ENCODE peak calls at places on chromosomes 11 and 22, in nine cellular contexts. Y is spleen, T is tibial nerve, B is sigmoid colon, H is HCT116, O is ovary, L is body of pancreas, V is stomach, F is K562. S is an unnamed sample. For H3K4me1, the result is how much of the 10 kb centered on the place peaks cover.

GRCh38 chr11:126344291-126344970 is 11.1 kb upstream of the ST3GAL4 start:
- DNase-seq in T (no peak), L (no peak), V (no peak), O (peak), B (no peak), F (no peak), Y (peak), H (no peak), S (no peak)

GRCh38 chr11:48164836-48165235 is 51.8 kb upstream of the OR4B1 start:
- DNase-seq in H (no peak), O (no peak), F (no peak), B (no peak), V (no peak), T (no peak), Y (no peak), L (no peak), S (no peak)

GRCh38 chr22:29380032-29380781 is 8.2 kb downstream of the AP1B1 start:
- DNase-seq in L (no peak), T (no peak), F (no peak), H (no peak), V (no peak), Y (no peak), O (peak), B (no peak), S (no peak)

GRCh38 chr22:22386602-22387385 is 121.7 kb downstream of the ZNF280B start:
- DNase-seq in F (no peak), H (no peak), O (no peak), L (no peak), Y (no peak), B (no peak), V (no peak), T (no peak), S (no peak)

GRCh38 chr11:110463153-110463552 is 33.4 kb downstream of the FDX1 start:
- DNase-seq in Y (peak), B (no peak), T (peak), F (no peak), O (no peak), L (no peak), H (no peak), V (peak), S (peak)

GRCh38 chr11:111272420-111272819 is 25.9 kb upstream of the POU2AF3 start:
- DNase-seq in V (no peak), O (no peak), H (no peak), F (no peak), B (no peak), L (no peak), T (no peak), Y (no peak), S (no peak)

GRCh38 chr22:35552186-35552842 is 11.7 kb downstream of the RASD2 start:
- DNase-seq in F (peak), H (peak), L (no peak), V (no peak), Y (peak), O (peak), B (no peak), T (no peak), S (peak)

GRCh38 chr22:20822240-20822639 is 36.4 kb downstream of the PI4KA start:
- DNase-seq in B (no peak), Y (no peak), T (no peak), L (no peak), V (no peak), F (no peak), O (no peak), H (no peak), S (no peak)

GRCh38 chr11:121372028-121372427 is 79.5 kb downstream of the SC5D start:
- DNase-seq in H (no peak), B (no peak), Y (no peak), F (no peak), V (no peak), T (no peak), O (no peak), L (no peak), S (no peak)

GRCh38 chr11:100512475-100512874 is 174.6 kb upstream of the ARHGAP42 start:
- DNase-seq in F (no peak), T (no peak), L (no peak), Y (no peak), H (no peak), B (no peak), V (no peak), O (no peak), S (no peak)

GRCh38 chr22:19120829-19121630 is 1.2 kb downstream of the DGCR2 start:
- DNase-seq in Y (peak), F (peak), H (peak), B (no peak), T (no peak), L (peak), O (no peak), V (peak), S (peak)
- TF ChIP-seq POLR2A in Y (no peak), F (no peak), H (no peak), B (no peak), T (no peak), L (peak), O (no peak), V (no peak), S (no peak)

GRCh38 chr22:31626427-31627150 is 35.4 kb downstream of the PISD start:
- DNase-seq in O (peak), L (peak), T (no peak), H (no peak), Y (no peak), F (peak), B (no peak), V (peak), S (peak)
- H3K4me1 ChIP-seq in O (under half), L (half or more), T (under half), H (under half), Y (half or more), F (half or more), B (half or more), V (half or more), S (half or more)

DNA sequence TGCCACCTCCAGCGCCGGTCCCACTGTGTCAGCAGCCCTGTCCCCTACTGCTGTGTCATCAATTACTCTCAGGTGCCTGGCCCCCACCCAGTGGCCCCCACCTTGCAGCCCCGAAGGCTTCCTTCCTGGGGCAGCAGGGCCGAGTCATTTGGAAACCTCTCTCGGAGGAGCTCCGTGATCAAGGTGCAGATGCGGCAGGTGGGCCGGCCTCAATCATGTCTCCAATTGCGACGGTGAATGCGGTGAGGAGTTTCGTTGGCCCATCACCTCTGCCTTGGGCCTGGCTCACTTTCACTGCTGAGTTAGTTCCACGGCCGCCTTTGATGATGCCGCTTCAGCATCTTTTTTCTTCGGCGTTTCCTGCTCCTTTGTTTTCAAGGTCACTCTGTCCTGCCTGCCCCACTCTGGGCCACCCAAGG is 11.3 kb upstream of the CXCR5 start:
- DNase-seq in H (no peak), O (peak), B (no peak), Y (peak), V (no peak), L (no peak), F (no peak), T (no peak), S (peak)
- TF ChIP-seq POLR2A in H (no peak), O (no peak), B (no peak), Y (no peak), V (no peak), L (no peak), F (no peak), T (no peak), S (no peak)

GRCh38 chr22:39446239-39446721 is 10.5 kb upstream of the MGAT3 start:
- DNase-seq in Y (peak), F (peak), T (no peak), H (no peak), L (no peak), B (no peak), V (peak), O (no peak), S (no peak)
- H3K4me1 ChIP-seq in Y (half or more), F (under half), T (under half), H (under half), L (under half), B (under half), V (under half), O (under half), S (under half)

GRCh38 chr11:61041755-61042518 is 60.4 kb upstream of the CD5 start:
- DNase-seq in Y (peak), H (no peak), B (no peak), F (no peak), O (peak), L (peak), T (no peak), V (peak), S (peak)
- TF ChIP-seq POLR2A in Y (no peak), H (no peak), B (no peak), F (no peak), O (no peak), L (no peak), T (no peak), V (no peak), S (no peak)

GRCh38 chr22:45604239-45604711 is 67.4 kb upstream of the ATXN10 start:
- DNase-seq in O (no peak), Y (no peak), B (peak), H (no peak), T (no peak), V (no peak), L (no peak), F (no peak), S (no peak)

GRCh38 chr22:45602824-45603301 is 68.8 kb upstream of the ATXN10 start:
- DNase-seq in V (no peak), L (no peak), O (no peak), Y (peak), H (peak), F (peak), B (peak), T (no peak), S (peak)

GRCh38 chr22:45602004-45602733 is 69.5 kb upstream of the ATXN10 start:
- DNase-seq in O (no peak), L (no peak), Y (peak), H (no peak), F (no peak), B (peak), V (no peak), T (no peak), S (no peak)

GRCh38 chr22:45600791-45601730 is 70.6 kb upstream of the ATXN10 start:
- DNase-seq in L (no peak), V (no peak), B (peak), T (no peak), Y (no peak), H (no peak), F (no peak), O (no peak), S (no peak)

DNA sequence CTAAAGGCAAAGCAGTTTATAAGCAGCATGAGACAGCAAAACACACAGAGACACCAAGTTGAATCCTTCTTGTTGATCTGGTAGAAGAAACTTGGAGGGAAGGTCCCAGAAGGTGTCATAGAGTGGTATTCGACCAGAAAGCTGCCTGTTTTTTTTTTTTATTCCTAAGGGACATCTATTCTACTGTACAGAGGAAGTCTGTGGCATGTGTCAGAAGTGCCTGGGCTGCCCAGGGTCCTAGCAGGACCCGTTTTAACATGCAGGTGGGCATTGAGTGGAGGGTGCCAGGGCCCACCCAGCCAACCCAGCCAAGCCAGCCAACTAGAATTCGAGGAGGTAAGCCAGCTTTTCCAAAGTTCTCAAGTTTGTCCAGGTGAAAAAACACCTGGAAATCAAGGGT is 68.0 kb upstream of the ATXN10 start:
- DNase-seq in L (no peak), O (no peak), B (peak), T (no peak), Y (no peak), V (no peak), F (no peak), H (no peak), S (no peak)
- H3K4me1 ChIP-seq in L (half or more), O (under half), B (under half), T (under half), Y (under half), V (under half), F (under half), H (under half), S (under half)

GRCh38 chr11:65479184-65480145 is 19.4 kb upstream of the MALAT1 start:
- DNase-seq in F (no peak), L (peak), V (peak), B (peak), Y (no peak), T (peak), O (peak), H (no peak), S (peak)
- TF ChIP-seq POLR2A in F (peak), L (peak), V (no peak), B (no peak), Y (no peak), T (no peak), O (no peak), H (no peak), S (no peak)

GRCh38 chr11:56855217-56855616 is 106.7 kb upstream of the OR9G4 start:
- DNase-seq in F (no peak), H (no peak), B (no peak), O (no peak), T (no peak), V (peak), L (no peak), Y (no peak), S (no peak)
- H3K4me1 ChIP-seq in F (under half), H (under half), B (under half), O (under half), T (under half), V (under half), L (under half), Y (under half), S (under half)

GRCh38 chr11:64304316-64305072 is 830 bp upstream of the ESRRA start:
- DNase-seq in Y (peak), V (peak), F (peak), L (peak), H (peak), B (peak), O (peak), T (peak), S (peak)
- TF ChIP-seq POLR2A in Y (no peak), V (no peak), F (peak), L (peak), H (peak), B (no peak), O (peak), T (no peak), S (no peak)